ENCODE peak calls at places on chromosomes 12 and 14, in seven cellular contexts. K is pancreas, U is NB4, Q is Peyer's patch, R is T-helper 2 cell, T is activated B cell treated with CpG ODN at 0.5 μM for 24 hours, B is caudate nucleus. F is an unnamed sample.

GRCh38 chr12:120936197-120936596 is 32.0 kb upstream of the SPPL3 start:
- DNase-seq in R (no peak), U (peak), T (no peak), Q (no peak), K (no peak), B (no peak), F (no peak)

GRCh38 chr12:76685246-76685678 is 78.7 kb upstream of the ZDHHC17 start:
- DNase-seq in Q (no peak), R (no peak), U (no peak), K (no peak), B (no peak), T (no peak), F (peak)

GRCh38 chr14:72906879-72907278 is 13.0 kb upstream of the DPF3 start:
- DNase-seq in Q (no peak), R (no peak), K (no peak), B (no peak), T (no peak), U (no peak), F (no peak)

GRCh38 chr14:69263364-69263763 is 3.4 kb downstream of the GALNT16 start:
- DNase-seq in U (peak), K (no peak), R (no peak), Q (no peak), T (no peak), B (no peak), F (peak)

GRCh38 chr14:89524412-89524811 is 107.4 kb upstream of the FOXN3 start:
- DNase-seq in K (no peak), B (no peak), Q (no peak), T (no peak), U (no peak), R (no peak), F (no peak)

GRCh38 chr12:52765702-52766101 is 11.4 kb downstream of the KRT76 start:
- DNase-seq in B (no peak), Q (no peak), U (no peak), R (no peak), K (no peak), T (no peak), F (no peak)

GRCh38 chr14:99809864-99810854 is 16.9 kb downstream of the EML1 start:
- DNase-seq in K (peak), U (peak), T (no peak), B (no peak), Q (no peak), R (no peak), F (peak)

GRCh38 chr14:95467232-95467631 is 49.2 kb downstream of the SYNE3 start:
- DNase-seq in K (no peak), R (no peak), Q (no peak), U (no peak), B (no peak), T (no peak), F (no peak)

GRCh38 chr12:124687695-124688301 is 120.4 kb upstream of the NCOR2 start:
- DNase-seq in Q (no peak), T (no peak), K (no peak), U (peak), R (no peak), B (no peak), F (peak)

GRCh38 chr12:113066806-113067400 is 10.4 kb downstream of the DTX1 start:
- DNase-seq in K (no peak), Q (no peak), T (no peak), B (no peak), R (no peak), U (no peak), F (no peak)

GRCh38 chr12:57593187-57593586 is 2.2 kb downstream of the PIP4K2C start:
- DNase-seq in T (no peak), K (no peak), Q (no peak), B (no peak), R (no peak), U (no peak), F (no peak)

GRCh38 chr12:117030187-117030896 is 68.9 kb downstream of the TESC start:
- DNase-seq in B (no peak), T (no peak), K (no peak), R (no peak), U (no peak), Q (no peak), F (no peak)

GRCh38 chr14:66099931-66100330 is 386.2 kb upstream of the CCDC196 start:
- DNase-seq in R (no peak), B (no peak), K (no peak), Q (no peak), U (no peak), T (no peak), F (no peak)

GRCh38 chr12:6314776-6315175 is 4.3 kb downstream of the PLEKHG6 start:
- DNase-seq in U (no peak), T (no peak), K (no peak), B (no peak), R (no peak), Q (peak), F (no peak)

GRCh38 chr12:32025906-32026305 is 66.7 kb downstream of the RESF1 start:
- DNase-seq in K (no peak), Q (no peak), B (no peak), T (no peak), R (no peak), U (no peak), F (no peak)

GRCh38 chr12:12511895-12512674 is 50.6 kb downstream of the DUSP16 start:
- DNase-seq in K (no peak), R (no peak), B (no peak), U (no peak), T (no peak), Q (no peak), F (no peak)

GRCh38 chr12:119659289-119659897 is 8.5 kb upstream of the PRKAB1 start:
- DNase-seq in T (no peak), K (no peak), U (peak), B (no peak), R (no peak), Q (no peak), F (no peak)

GRCh38 chr14:26412421-26412820 is 185.4 kb downstream of the NOVA1 start:
- DNase-seq in Q (no peak), B (no peak), R (no peak), K (no peak), T (no peak), U (no peak), F (no peak)

GRCh38 chr12:53101931-53102781 is 1.1 kb upstream of the SOAT2 start:
- DNase-seq in R (no peak), T (no peak), K (no peak), U (no peak), B (no peak), Q (no peak), F (no peak)

GRCh38 chr12:57243521-57244305 is 7.3 kb downstream of the STAC3 start:
- DNase-seq in T (peak), R (peak), Q (peak), U (peak), K (peak), B (no peak), F (peak)

GRCh38 chr12:52506858-52507715 is 13.1 kb downstream of the KRT5 start:
- DNase-seq in R (no peak), K (no peak), B (no peak), T (no peak), Q (no peak), U (peak), F (peak)

GRCh38 chr12:42756841-42757661 is 167.5 kb upstream of the PRICKLE1 start:
- DNase-seq in K (no peak), R (no peak), U (peak), Q (no peak), T (no peak), B (no peak), F (peak)

GRCh38 chr12:10140001-10140400 is 10.0 kb upstream of the CLEC7A start:
- DNase-seq in K (no peak), T (no peak), B (peak), R (no peak), Q (no peak), U (peak), F (peak)

GRCh38 chr14:101372894-101373640 is 188.2 kb upstream of the DIO3 start:
- DNase-seq in T (no peak), R (no peak), U (no peak), Q (no peak), B (no peak), K (no peak), F (no peak)

GRCh38 chr12:675562-675961 is 12.3 kb upstream of the NINJ2 start:
- DNase-seq in Q (no peak), R (no peak), T (no peak), K (no peak), B (no peak), U (no peak), F (no peak)

F was measured in AG10803.